ENCODE peak calls at places on chromosomes 7 and 10, in four cellular contexts. I, W, M and P are unnamed samples.

GRCh38 chr10:107163904-107164861 is at the start of gene SORCS1:
- DNase-seq in W (no peak), M (no peak), I (no peak), P (peak)

GRCh38 chr10:52135101-52135500 is 179.0 kb upstream of the DKK1 start:
- DNase-seq in W (no peak), I (no peak), M (no peak), P (no peak)

GRCh38 chr7:42071372-42072261 is 165.4 kb downstream of the GLI3 start:
- DNase-seq in M (no peak), I (no peak), W (peak), P (peak)

GRCh38 chr7:151429555-151430331 is 10.2 kb downstream of the CRYGN start:
- DNase-seq in I (no peak), M (no peak), W (peak), P (no peak)

GRCh38 chr7:102908676-102909075 is 4.1 kb upstream of the LRRC17 start:
- DNase-seq in W (no peak), M (no peak), I (no peak), P (no peak)

GRCh38 chr7:8035647-8036518 is 67.3 kb downstream of the GLCCI1 start:
- DNase-seq in I (peak), W (peak), M (no peak), P (peak)

GRCh38 chr7:133950856-133951255 is 176.3 kb upstream of the LRGUK start:
- DNase-seq in M (no peak), I (no peak), W (no peak), P (no peak)

GRCh38 chr7:78130443-78131200 is 332.0 kb downstream of the PHTF2 start:
- DNase-seq in M (no peak), I (no peak), W (no peak), P (no peak)

GRCh38 chr10:109895095-109895818 is 28.1 kb downstream of the XPNPEP1 start:
- DNase-seq in I (no peak), W (peak), M (no peak), P (no peak)

GRCh38 chr7:126361183-126361582 is 891.6 kb downstream of the GRM8 start:
- DNase-seq in M (no peak), I (no peak), W (no peak), P (no peak)

GRCh38 chr10:132900211-132900756 is 42.1 kb downstream of the CFAP46 start:
- DNase-seq in W (no peak), I (no peak), M (no peak), P (no peak)

GRCh38 chr7:33762903-33763295 is 142.4 kb upstream of the BMPER start:
- DNase-seq in I (no peak), W (no peak), M (no peak), P (no peak)

GRCh38 chr7:94205529-94205928 is 189.2 kb upstream of the COL1A2 start:
- DNase-seq in W (peak), M (no peak), I (no peak), P (no peak)

GRCh38 chr10:91652364-91652763 is 19.5 kb upstream of the PPP1R3C start:
- DNase-seq in M (no peak), W (peak), I (no peak), P (peak)

GRCh38 chr7:151187409-151188251 is 580 bp upstream of the ASB10 start:
- DNase-seq in W (no peak), I (no peak), M (no peak), P (no peak)

GRCh38 chr7:96991850-96992623 is 13.3 kb upstream of the DLX6 start:
- DNase-seq in W (no peak), I (no peak), M (no peak), P (no peak)

GRCh38 chr7:113013761-113014449 is 72.7 kb downstream of the GPR85 start:
- DNase-seq in I (no peak), M (no peak), W (no peak), P (no peak)

GRCh38 chr7:141686074-141686473 is 15.9 kb downstream of the DENND11 start:
- DNase-seq in M (no peak), W (no peak), I (no peak), P (no peak)

GRCh38 chr7:23349484-23350157 is 50.5 kb downstream of the MALSU1 start:
- DNase-seq in W (peak), I (no peak), M (no peak), P (no peak)

GRCh38 chr7:98294798-98295382 is 13.4 kb downstream of the BRI3 start:
- DNase-seq in W (no peak), M (no peak), I (no peak), P (peak)

GRCh38 chr10:78552261-78552811 is 516.4 kb upstream of the ZMIZ1 start:
- DNase-seq in W (peak), M (no peak), I (no peak), P (peak)

GRCh38 chr10:119209736-119210355 is 2.5 kb downstream of the GRK5 start:
- DNase-seq in M (no peak), W (no peak), I (no peak), P (no peak)

GRCh38 chr10:13658864-13659685 is 72.3 kb downstream of the PRPF18 start:
- DNase-seq in I (no peak), M (no peak), W (no peak), P (no peak)

GRCh38 chr7:147509052-147509480 is 1081.5 kb upstream of the C7orf33 start:
- DNase-seq in M (no peak), W (peak), I (no peak), P (no peak)

GRCh38 chr7:129530881-129531391 is 28.6 kb downstream of the SMKR1 start:
- DNase-seq in M (peak), W (peak), I (no peak), P (peak)

GRCh38 chr7:77933394-77933793 is 134.8 kb downstream of the PHTF2 start:
- DNase-seq in I (no peak), W (peak), M (no peak), P (no peak)

GRCh38 chr10:126247454-126247975 is 140.8 kb downstream of the ADAM12 start:
- DNase-seq in I (no peak), W (peak), M (no peak), P (peak)

GRCh38 chr10:61125560-61126250 is 181.7 kb upstream of the RHOBTB1 start:
- DNase-seq in W (no peak), I (no peak), M (no peak), P (no peak)

GRCh38 chr10:51204691-51205090 is 130.4 kb downstream of the PRKG1 start:
- DNase-seq in I (no peak), M (no peak), W (no peak), P (no peak)

GRCh38 chr10:69377936-69378335 is 38.8 kb downstream of the TACR2 start:
- DNase-seq in M (no peak), I (no peak), W (no peak), P (no peak)

GRCh38 chr7:30846378-30846777 is 65.3 kb upstream of the AQP1 start:
- DNase-seq in W (no peak), M (no peak), I (no peak), P (no peak)